ENCODE peak calls at places on chromosome 20, in five cellular contexts. L is spleen; Z is left lung; A is CD8-positive, alpha-beta T cell; X is small intestine. G is an unnamed sample. For H3K27me3 and H3K4me1, the result is how much of the 10 kb centered on the place peaks cover.

GRCh38 chr20:36128463-36129176 is 25.9 kb upstream of the EPB41L1 start:
- DNase-seq in X (no peak), Z (no peak), A (no peak), L (no peak), G (no peak)

GRCh38 chr20:31494131-31494530 is 19.0 kb downstream of the REM1 start:
- DNase-seq in Z (no peak), X (peak), A (no peak), L (peak), G (no peak)

GRCh38 chr20:53716385-53716784 is 122.7 kb upstream of the ZNF217 start:
- DNase-seq in X (no peak), A (no peak), Z (no peak), L (no peak), G (no peak)

GRCh38 chr20:51938557-51939324 is 136.4 kb upstream of the SALL4 start:
- DNase-seq in A (no peak), L (no peak), X (no peak), Z (no peak), G (no peak)

GRCh38 chr20:58790440-58790839 is 60.3 kb downstream of the GNAS-AS1 start:
- DNase-seq in L (peak), A (no peak), Z (no peak), X (no peak), G (no peak)

GRCh38 chr20:36145877-36146707 is 8.4 kb upstream of the EPB41L1 start:
- DNase-seq in L (no peak), Z (peak), A (no peak), X (peak), G (no peak)

GRCh38 chr20:16694176-16694575 is 35.6 kb upstream of the SNRPB2 start:
- DNase-seq in A (no peak), Z (no peak), X (no peak), L (no peak), G (no peak)

GRCh38 chr20:15012551-15012950 is 675.1 kb upstream of the FLRT3 start:
- DNase-seq in L (no peak), Z (peak), A (no peak), X (no peak), G (no peak)

GRCh38 chr20:43448748-43449535 is 8.8 kb upstream of the SRSF6 start:
- DNase-seq in X (peak), Z (no peak), L (no peak), A (peak), G (peak)

GRCh38 chr20:41047279-41047974 is 18.8 kb downstream of the TOP1 start:
- DNase-seq in A (no peak), Z (no peak), X (no peak), L (no peak), G (no peak)

GRCh38 chr20:36461600-36462439 is 79.5 kb upstream of the MYL9 start:
- DNase-seq in A (peak), L (peak), X (peak), Z (peak), G (peak)

GRCh38 chr20:34334654-34335407 is 28.2 kb upstream of the ITCH start:
- DNase-seq in Z (no peak), L (no peak), X (no peak), A (no peak), G (no peak)

GRCh38 chr20:56810141-56810540 is 181.0 kb downstream of the TFAP2C start:
- DNase-seq in Z (no peak), X (no peak), A (no peak), L (no peak), G (no peak)
- H3K27me3 ChIP-seq in Z (under half), X (under half), A (under half), L (half or more), G (under half)

DNA sequence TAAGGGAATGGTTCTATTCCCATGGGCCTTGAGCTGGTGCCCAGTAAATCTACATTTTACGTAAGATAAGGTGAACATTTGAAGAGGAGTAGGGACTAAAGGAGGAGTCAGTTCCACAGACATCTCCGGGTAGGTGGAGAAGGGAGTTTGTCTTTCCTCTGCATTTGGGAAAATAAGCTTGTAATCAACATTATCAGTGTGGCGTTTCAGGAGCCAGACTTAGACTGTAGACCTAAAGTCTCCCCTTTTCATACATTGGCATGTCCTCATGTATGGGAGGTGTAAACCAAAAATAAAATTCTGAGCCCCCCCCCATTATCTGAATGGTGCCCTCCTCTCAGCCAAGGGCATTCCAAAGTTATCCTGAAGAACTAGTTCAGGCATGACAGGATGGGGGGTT is 40.2 kb downstream of the NINL start:
- DNase-seq in A (no peak), Z (no peak), X (no peak), L (no peak), G (no peak)
- H3K4me1 ChIP-seq in A (under half), Z (under half), X (under half), L (under half), G (under half)

DNA sequence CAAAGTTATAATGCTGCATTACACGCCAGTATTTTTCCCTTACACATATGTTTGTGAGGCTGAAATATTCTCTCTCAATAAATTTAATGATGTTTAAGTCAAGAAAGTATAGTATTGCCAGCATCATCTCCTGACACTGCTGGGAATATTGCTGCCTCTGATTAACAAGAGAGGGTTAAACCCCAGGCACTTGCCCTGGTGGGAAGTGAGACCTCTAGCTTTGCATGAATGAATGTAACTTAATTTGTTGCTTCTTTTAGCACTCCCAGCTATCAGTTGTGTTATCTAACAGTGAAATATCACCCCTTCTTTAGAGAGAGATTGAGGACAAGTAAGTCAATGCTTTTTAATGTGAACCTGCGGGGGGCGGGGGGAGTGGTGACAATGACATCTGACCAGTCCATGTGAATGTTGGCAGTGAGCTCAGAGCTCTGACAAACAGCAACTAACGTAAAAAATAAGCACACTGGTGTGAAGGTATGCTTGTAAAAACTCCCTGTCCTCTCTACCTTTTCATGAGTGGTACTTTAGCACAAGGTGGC is 9.8 kb downstream of the FOXA2 start:
- DNase-seq in Z (no peak), A (no peak), X (no peak), L (no peak), G (no peak)
- H3K27me3 ChIP-seq in Z (half or more), A (under half), X (half or more), L (half or more), G (under half)

GRCh38 chr20:531608-532007 is 12.0 kb downstream of the CSNK2A1 start:
- DNase-seq in A (no peak), Z (no peak), L (no peak), X (peak), G (no peak)
- H3K4me1 ChIP-seq in A (under half), Z (under half), L (under half), X (under half), G (under half)

GRCh38 chr20:56956536-56956935 is 309.9 kb downstream of the BMP7 start:
- DNase-seq in Z (no peak), X (no peak), A (no peak), L (no peak), G (no peak)

GRCh38 chr20:56949318-56949717 is 317.1 kb downstream of the BMP7 start:
- DNase-seq in A (no peak), L (no peak), X (no peak), Z (no peak), G (no peak)

GRCh38 chr20:56952258-56952929 is 314.0 kb downstream of the BMP7 start:
- DNase-seq in X (no peak), L (no peak), Z (no peak), A (no peak), G (no peak)

GRCh38 chr20:56955673-56956072 is 310.8 kb downstream of the BMP7 start:
- DNase-seq in L (no peak), Z (no peak), X (no peak), A (no peak), G (no peak)

GRCh38 chr20:56953055-56953586 is 313.3 kb downstream of the BMP7 start:
- DNase-seq in L (peak), X (no peak), Z (no peak), A (no peak), G (no peak)
- H3K27me3 ChIP-seq in L (half or more), X (under half), Z (half or more), A (under half), G (under half)

DNA sequence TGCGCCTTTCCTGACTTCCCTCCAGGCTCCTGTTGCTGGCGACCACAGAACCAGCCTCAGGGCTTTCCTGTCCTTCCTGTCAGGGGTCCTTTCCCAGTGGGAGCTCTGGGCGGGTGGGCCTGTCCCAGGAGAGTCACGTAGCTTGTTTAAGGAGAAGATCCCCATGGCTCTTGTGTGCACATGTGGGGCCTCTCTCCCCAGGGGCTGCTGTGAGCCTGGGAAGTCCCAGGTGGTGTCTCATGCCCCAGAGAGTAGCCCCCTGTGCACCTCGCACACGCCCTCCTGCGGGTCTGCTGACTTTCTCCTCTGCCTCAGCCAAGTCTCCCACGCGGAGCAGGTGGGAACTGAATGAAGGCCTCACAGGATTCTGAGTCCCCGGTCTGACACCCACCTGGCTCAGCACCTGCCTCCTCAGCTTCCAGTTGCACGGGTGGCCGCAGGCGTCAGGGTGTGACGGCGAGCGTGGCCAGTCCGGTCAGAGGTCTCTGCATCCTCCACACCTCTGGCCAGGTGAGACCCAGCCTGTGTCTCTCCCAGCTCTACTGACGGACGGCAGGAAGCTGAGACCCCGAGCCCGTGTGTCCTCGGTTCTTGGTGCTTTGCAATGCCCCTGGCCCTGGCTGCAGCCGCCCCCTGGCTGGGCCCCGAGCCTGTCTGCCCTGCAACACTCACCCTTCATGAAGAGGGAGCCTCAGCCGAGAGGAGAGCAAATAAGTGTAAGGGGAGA is 5.6 kb upstream of the NKAIN4 start:
- DNase-seq in A (no peak), Z (no peak), L (no peak), X (no peak), G (no peak)
- H3K4me1 ChIP-seq in A (under half), Z (under half), L (under half), X (under half), G (under half)

GRCh38 chr20:56928007-56928406 is 298.9 kb downstream of the TFAP2C start:
- DNase-seq in A (no peak), X (no peak), Z (no peak), L (no peak), G (no peak)
- H3K27me3 ChIP-seq in A (under half), X (under half), Z (half or more), L (half or more), G (under half)

DNA sequence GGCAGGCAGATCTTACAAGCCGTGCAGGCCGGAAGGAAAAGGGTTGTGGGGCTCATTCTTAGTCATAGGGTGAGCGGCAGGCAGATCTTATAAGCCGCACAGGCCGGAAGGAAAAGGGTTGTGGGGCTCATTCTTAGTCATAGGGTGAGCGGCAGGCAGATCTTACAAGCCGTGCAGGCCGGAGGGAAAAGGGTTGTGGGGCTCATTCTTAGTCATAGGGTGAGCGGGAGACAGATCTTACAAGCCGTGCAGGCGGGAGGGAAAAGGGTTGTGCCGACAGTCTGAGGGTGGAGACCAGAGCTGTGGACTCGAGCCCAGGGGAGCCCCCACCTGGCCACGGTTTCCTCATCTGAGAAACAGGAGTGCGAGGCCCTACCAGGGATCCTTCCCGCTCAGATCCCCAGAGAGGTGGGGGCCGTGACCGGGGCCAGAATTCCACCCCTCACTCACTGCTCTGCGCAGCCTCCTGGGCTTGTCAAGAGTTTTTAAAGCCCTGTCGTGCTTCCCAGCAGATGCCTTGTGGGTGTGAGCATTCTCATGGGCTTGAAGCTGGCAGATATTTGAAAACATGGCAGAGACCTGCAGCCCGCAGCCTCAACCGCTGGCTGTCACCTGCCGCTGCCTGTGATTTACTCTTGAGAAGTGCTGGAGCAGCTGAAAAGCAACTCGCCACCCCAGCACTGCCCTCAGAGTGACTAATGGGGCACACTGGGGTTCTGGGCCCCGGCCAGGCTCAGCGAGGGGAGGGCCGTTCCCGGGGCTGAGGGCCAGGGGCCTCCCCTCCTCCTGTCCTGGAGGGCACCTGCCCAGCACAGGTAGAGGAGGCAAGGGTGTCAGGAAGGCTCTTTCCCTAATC is 31.9 kb downstream of the NTSR1 start:
- DNase-seq in Z (peak), A (peak), X (peak), L (peak), G (peak)
- H3K4me1 ChIP-seq in Z (under half), A (under half), X (under half), L (under half), G (half or more)

DNA sequence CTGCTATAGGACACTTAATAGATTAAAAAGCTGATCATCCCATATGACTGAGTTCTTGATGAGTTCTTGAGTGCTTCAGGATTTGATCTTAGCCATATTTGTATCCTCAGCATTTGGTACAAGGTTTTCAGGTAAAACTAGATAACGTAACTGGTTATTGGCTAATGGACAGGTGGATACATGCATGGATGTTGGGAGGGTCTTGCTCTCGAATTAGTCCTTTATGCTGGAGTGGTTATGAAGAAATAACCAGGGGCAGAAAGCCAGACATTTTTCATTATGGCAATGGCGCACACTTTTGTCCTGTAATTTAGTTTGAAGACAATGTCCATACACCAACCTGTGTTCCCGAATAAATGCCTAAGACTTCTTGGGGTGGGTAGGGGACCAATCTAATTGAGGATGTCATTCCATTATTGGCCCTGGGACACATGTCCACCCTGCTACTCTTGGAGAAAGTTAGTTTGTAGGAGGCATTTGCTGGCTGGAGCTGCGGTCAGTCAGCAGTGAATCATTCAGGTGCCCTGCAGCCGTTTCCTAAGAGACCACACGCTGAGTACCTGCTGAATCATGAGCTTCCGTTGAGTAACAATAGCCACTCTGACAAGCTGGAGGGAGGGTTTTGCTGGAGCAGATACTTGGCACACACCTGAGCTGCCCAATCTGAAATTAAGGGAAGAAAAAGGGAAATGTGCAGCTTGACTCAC is 194.4 kb downstream of the FOXA2 start:
- DNase-seq in L (no peak), X (no peak), A (no peak), Z (no peak), G (no peak)
- H3K27me3 ChIP-seq in L (under half), X (under half), A (under half), Z (under half), G (under half)